ENCODE peak calls at places on chromosomes 5 and 9, in five cellular contexts. One of them, this sample, is unnamed.

GRCh38 chr5:154794525-154795234 is 39.5 kb downstream of the LARP1 start:
- DNase-seq in fibroblast of pulmonary artery: peak
- DNase-seq in astrocyte of the cerebellum: no peak
- DNase-seq in bronchial epithelial cell: no peak
- DNase-seq in AG04449: no peak
- DNase-seq in this sample: no peak

GRCh38 chr5:161064800-161065199 is 212.8 kb upstream of the ATP10B start:
- DNase-seq in astrocyte of the cerebellum: no peak
- DNase-seq in bronchial epithelial cell: no peak
- DNase-seq in AG04449: no peak
- DNase-seq in fibroblast of pulmonary artery: no peak
- DNase-seq in this sample: no peak

GRCh38 chr5:160423025-160423554 is 1.4 kb downstream of the PTTG1 start:
- DNase-seq in astrocyte of the cerebellum: no peak
- DNase-seq in bronchial epithelial cell: peak
- DNase-seq in AG04449: no peak
- DNase-seq in fibroblast of pulmonary artery: no peak
- DNase-seq in this sample: no peak

GRCh38 chr9:136747161-136748060 is 914 bp downstream of the LCN6 start:
- DNase-seq in bronchial epithelial cell: no peak
- DNase-seq in AG04449: no peak
- DNase-seq in fibroblast of pulmonary artery: no peak
- DNase-seq in astrocyte of the cerebellum: no peak
- DNase-seq in this sample: no peak

GRCh38 chr9:94086961-94087360 is 2.7 kb downstream of the PTPDC1 start:
- DNase-seq in astrocyte of the cerebellum: no peak
- DNase-seq in fibroblast of pulmonary artery: peak
- DNase-seq in AG04449: no peak
- DNase-seq in bronchial epithelial cell: no peak
- DNase-seq in this sample: no peak

GRCh38 chr5:144368556-144368955 is 197.9 kb downstream of the KCTD16 start:
- DNase-seq in bronchial epithelial cell: peak
- DNase-seq in astrocyte of the cerebellum: peak
- DNase-seq in fibroblast of pulmonary artery: peak
- DNase-seq in AG04449: no peak
- DNase-seq in this sample: peak

GRCh38 chr9:122444366-122444765 is 33.4 kb downstream of the OR1J1 start:
- DNase-seq in fibroblast of pulmonary artery: peak
- DNase-seq in astrocyte of the cerebellum: no peak
- DNase-seq in AG04449: no peak
- DNase-seq in bronchial epithelial cell: no peak
- DNase-seq in this sample: no peak

GRCh38 chr5:59322058-59322457 is 571.5 kb downstream of the PDE4D start:
- DNase-seq in AG04449: no peak
- DNase-seq in astrocyte of the cerebellum: no peak
- DNase-seq in fibroblast of pulmonary artery: no peak
- DNase-seq in bronchial epithelial cell: no peak
- DNase-seq in this sample: no peak

GRCh38 chr5:96595300-96596090 is 66.7 kb upstream of the CAST start:
- DNase-seq in AG04449: no peak
- DNase-seq in fibroblast of pulmonary artery: no peak
- DNase-seq in astrocyte of the cerebellum: no peak
- DNase-seq in bronchial epithelial cell: peak
- DNase-seq in this sample: no peak

GRCh38 chr5:2710910-2711309 is 40.6 kb downstream of the IRX2 start:
- DNase-seq in AG04449: no peak
- DNase-seq in fibroblast of pulmonary artery: peak
- DNase-seq in bronchial epithelial cell: peak
- DNase-seq in astrocyte of the cerebellum: no peak
- DNase-seq in this sample: no peak

GRCh38 chr9:137108608-137109249 is 5.8 kb downstream of the DPP7 start:
- DNase-seq in astrocyte of the cerebellum: no peak
- DNase-seq in AG04449: no peak
- DNase-seq in fibroblast of pulmonary artery: no peak
- DNase-seq in bronchial epithelial cell: no peak
- DNase-seq in this sample: no peak

GRCh38 chr9:19379697-19380046 is 364 bp downstream of the RPS6 start:
- DNase-seq in bronchial epithelial cell: no peak
- DNase-seq in fibroblast of pulmonary artery: peak
- DNase-seq in astrocyte of the cerebellum: peak
- DNase-seq in AG04449: no peak
- DNase-seq in this sample: no peak

GRCh38 chr5:88269222-88269771 is 652 bp upstream of the TMEM161B start:
- DNase-seq in AG04449: no peak
- DNase-seq in astrocyte of the cerebellum: no peak
- DNase-seq in bronchial epithelial cell: peak
- DNase-seq in fibroblast of pulmonary artery: peak
- DNase-seq in this sample: no peak

GRCh38 chr5:177472460-177473441 is 683 bp downstream of the DBN1 start:
- DNase-seq in bronchial epithelial cell: no peak
- DNase-seq in fibroblast of pulmonary artery: no peak
- DNase-seq in astrocyte of the cerebellum: no peak
- DNase-seq in AG04449: no peak
- DNase-seq in this sample: no peak

GRCh38 chr9:26043431-26043830 is 365.2 kb upstream of the TUSC1 start:
- DNase-seq in bronchial epithelial cell: no peak
- DNase-seq in fibroblast of pulmonary artery: no peak
- DNase-seq in astrocyte of the cerebellum: no peak
- DNase-seq in AG04449: no peak
- DNase-seq in this sample: no peak

GRCh38 chr5:7828269-7828668 is 22.7 kb downstream of the CFAP90 start:
- DNase-seq in fibroblast of pulmonary artery: no peak
- DNase-seq in astrocyte of the cerebellum: no peak
- DNase-seq in AG04449: no peak
- DNase-seq in bronchial epithelial cell: no peak
- DNase-seq in this sample: no peak

GRCh38 chr5:155943516-155944407 is 383.2 kb upstream of the SGCD start:
- DNase-seq in AG04449: no peak
- DNase-seq in astrocyte of the cerebellum: peak
- DNase-seq in bronchial epithelial cell: peak
- DNase-seq in fibroblast of pulmonary artery: peak
- DNase-seq in this sample: no peak

GRCh38 chr5:95731571-95732554 is 727 bp downstream of the RHOBTB3 start:
- DNase-seq in bronchial epithelial cell: peak
- DNase-seq in astrocyte of the cerebellum: no peak
- DNase-seq in fibroblast of pulmonary artery: peak
- DNase-seq in AG04449: no peak
- DNase-seq in this sample: no peak

GRCh38 chr9:136694163-136694864 is 7.1 kb upstream of the AGPAT2 start:
- DNase-seq in fibroblast of pulmonary artery: peak
- DNase-seq in AG04449: no peak
- DNase-seq in bronchial epithelial cell: no peak
- DNase-seq in astrocyte of the cerebellum: no peak
- DNase-seq in this sample: no peak

GRCh38 chr9:33661186-33661585 is 134.2 kb upstream of the PRSS3 start:
- DNase-seq in astrocyte of the cerebellum: no peak
- DNase-seq in fibroblast of pulmonary artery: no peak
- DNase-seq in bronchial epithelial cell: no peak
- DNase-seq in AG04449: no peak
- DNase-seq in this sample: no peak

GRCh38 chr9:117705386-117705785 is 1.2 kb downstream of the TLR4 start:
- DNase-seq in AG04449: no peak
- DNase-seq in bronchial epithelial cell: no peak
- DNase-seq in fibroblast of pulmonary artery: no peak
- DNase-seq in astrocyte of the cerebellum: no peak
- DNase-seq in this sample: no peak
- H3K4me3 ChIP-seq in AG04449: peak
- H3K4me3 ChIP-seq in bronchial epithelial cell: no peak
- H3K4me3 ChIP-seq in fibroblast of pulmonary artery: peak
- H3K4me3 ChIP-seq in astrocyte of the cerebellum: peak
- H3K4me3 ChIP-seq in this sample: no peak

DNA sequence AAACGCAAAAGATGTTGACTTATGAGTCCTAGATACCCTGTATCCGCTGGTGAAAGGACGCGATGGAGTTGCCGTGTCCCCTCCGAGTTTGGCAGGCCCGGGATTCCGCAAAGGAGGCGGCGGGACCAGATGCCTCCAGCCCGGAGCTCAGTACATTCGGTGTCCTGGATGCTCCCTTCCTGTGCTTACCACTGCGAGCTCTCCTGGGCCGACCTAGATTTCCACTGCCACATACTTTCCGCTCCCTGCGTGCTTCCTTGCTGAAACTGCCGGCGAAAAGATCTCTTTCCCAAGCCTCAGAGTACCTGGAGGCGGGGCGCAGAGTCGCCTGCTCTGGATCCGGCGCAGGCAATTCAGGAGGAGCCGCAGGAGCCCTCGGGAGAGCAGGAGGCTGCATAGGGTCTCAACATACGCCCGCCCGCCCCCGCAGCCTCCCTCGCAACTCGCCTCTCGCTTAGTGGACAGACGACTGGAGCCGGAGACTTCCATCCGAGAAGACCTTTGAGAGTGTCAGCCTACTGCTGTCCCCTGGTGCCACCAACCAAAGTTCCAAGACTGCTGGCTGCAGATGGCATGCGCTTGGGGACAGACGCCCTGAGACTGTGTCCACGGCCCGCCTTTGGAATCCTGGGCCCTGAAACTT is 39.8 kb downstream of the ANXA2R start:
- DNase-seq in AG04449: no peak
- DNase-seq in astrocyte of the cerebellum: no peak
- DNase-seq in fibroblast of pulmonary artery: peak
- DNase-seq in bronchial epithelial cell: no peak
- DNase-seq in this sample: no peak
- TF ChIP-seq CTCF in AG04449: no peak
- TF ChIP-seq CTCF in astrocyte of the cerebellum: no peak
- TF ChIP-seq CTCF in fibroblast of pulmonary artery: no peak
- TF ChIP-seq CTCF in bronchial epithelial cell: no peak
- TF ChIP-seq CTCF in this sample: no peak

GRCh38 chr9:126626117-126627022 is 12.6 kb downstream of the LMX1B start:
- DNase-seq in bronchial epithelial cell: no peak
- DNase-seq in astrocyte of the cerebellum: no peak
- DNase-seq in AG04449: no peak
- DNase-seq in fibroblast of pulmonary artery: no peak
- DNase-seq in this sample: no peak
- H3K4me3 ChIP-seq in bronchial epithelial cell: no peak
- H3K4me3 ChIP-seq in astrocyte of the cerebellum: no peak
- H3K4me3 ChIP-seq in AG04449: no peak
- H3K4me3 ChIP-seq in fibroblast of pulmonary artery: no peak
- H3K4me3 ChIP-seq in this sample: no peak

DNA sequence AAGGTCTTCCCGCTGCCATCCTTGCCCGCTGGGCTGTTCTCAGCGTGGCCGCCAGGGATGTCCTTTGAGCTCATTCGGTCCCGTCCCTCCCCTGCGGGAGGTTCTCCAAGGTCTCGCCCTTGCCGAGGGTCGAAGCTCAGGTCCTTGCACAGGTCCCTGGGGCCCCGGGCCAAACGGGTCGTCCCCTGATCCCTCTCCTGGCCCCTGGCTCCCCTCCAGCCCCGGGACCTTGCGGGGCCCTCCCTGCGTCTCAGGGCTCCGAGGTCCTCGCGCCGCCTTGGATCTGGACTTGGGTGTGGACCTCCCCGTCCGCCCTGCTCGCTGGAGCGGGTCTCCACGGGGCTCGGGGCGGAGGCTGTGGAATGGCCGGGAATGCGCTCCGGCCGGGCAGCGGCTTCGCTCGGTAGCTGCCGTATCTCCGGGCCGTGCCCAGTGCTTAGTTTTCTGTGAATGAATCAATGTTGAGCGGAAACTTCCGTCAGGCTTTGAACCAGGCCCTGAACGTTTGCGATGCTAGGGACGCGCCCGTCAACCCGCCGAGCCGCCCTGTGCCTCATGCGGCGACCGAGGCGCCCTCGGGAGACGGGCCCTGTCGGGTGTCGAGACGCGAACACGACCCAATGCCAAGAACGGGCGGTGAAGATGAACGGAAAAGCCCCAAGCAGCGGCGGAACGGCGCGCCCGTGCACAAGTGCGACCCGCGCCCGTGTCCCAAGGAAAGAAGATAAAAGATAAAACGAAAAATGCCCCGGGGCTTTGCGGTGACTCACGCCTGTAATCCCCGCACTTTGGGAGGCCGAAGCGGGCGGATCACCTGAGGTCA is 779 bp downstream of the RNU6ATAC start:
- DNase-seq in AG04449: no peak
- DNase-seq in astrocyte of the cerebellum: no peak
- DNase-seq in bronchial epithelial cell: peak
- DNase-seq in fibroblast of pulmonary artery: peak
- DNase-seq in this sample: no peak
- TF ChIP-seq CTCF in AG04449: peak
- TF ChIP-seq CTCF in astrocyte of the cerebellum: peak
- TF ChIP-seq CTCF in bronchial epithelial cell: peak
- TF ChIP-seq CTCF in fibroblast of pulmonary artery: peak
- TF ChIP-seq CTCF in this sample: peak

DNA sequence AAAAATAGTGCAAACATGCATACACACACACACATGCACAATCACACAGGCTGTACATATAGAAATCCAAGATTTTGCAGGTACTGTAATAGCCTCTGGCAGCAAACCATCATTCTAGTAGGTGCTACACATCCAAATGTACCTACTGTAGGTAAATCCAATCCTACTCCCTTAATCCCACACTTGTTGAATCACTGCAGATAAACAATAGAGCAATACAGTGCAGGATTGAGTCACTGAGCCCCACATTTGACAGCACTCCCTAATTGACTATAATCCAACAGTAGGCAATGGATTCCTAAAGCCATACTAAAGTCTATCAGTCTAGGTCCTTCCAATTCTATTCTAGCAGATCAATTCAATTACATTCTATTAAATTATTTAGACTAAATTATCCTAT is 1640.5 kb upstream of the CDH9 start:
- DNase-seq in AG04449: no peak
- DNase-seq in bronchial epithelial cell: peak
- DNase-seq in astrocyte of the cerebellum: no peak
- DNase-seq in fibroblast of pulmonary artery: no peak
- DNase-seq in this sample: no peak
- H3K4me3 ChIP-seq in AG04449: no peak
- H3K4me3 ChIP-seq in bronchial epithelial cell: no peak
- H3K4me3 ChIP-seq in astrocyte of the cerebellum: no peak
- H3K4me3 ChIP-seq in fibroblast of pulmonary artery: no peak
- H3K4me3 ChIP-seq in this sample: no peak

DNA sequence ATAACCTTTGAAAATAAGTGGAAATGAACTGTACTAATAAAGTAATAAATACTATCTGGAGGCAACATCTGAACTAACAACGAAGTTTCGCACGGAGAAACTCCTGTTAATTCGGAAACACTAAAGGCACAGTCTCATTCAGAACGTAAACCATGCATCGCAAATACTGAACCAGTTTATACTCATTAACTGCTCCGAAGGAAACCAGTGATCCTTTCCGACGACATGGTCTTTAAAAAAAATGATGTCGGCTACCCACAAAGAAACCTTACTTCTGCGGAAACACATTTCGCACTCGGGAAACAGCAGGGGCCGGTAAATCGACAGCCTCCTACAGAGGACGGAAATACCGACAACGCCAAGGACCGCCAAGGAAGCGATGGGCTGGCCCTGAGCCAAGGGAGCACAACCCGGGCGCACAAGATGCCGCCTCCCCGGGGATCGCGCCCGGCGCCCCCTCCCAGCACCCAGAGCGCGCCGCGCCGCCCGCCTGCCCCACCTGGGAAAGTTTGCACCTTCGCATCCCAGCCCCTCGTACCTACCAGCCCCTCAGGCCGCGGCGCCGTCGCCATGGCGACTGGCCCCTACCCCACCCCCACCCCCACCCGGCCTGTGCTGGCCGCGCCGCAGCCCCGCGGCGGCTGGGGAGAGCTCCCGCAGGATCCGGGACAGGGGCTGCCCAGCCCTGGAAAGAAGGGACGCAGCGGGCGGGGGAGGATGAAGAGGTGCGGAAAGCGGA is 732 bp downstream of the PRKAA1 start:
- DNase-seq in astrocyte of the cerebellum: peak
- DNase-seq in bronchial epithelial cell: peak
- DNase-seq in fibroblast of pulmonary artery: peak
- DNase-seq in AG04449: no peak
- DNase-seq in this sample: no peak
- TF ChIP-seq CTCF in astrocyte of the cerebellum: no peak
- TF ChIP-seq CTCF in bronchial epithelial cell: no peak
- TF ChIP-seq CTCF in fibroblast of pulmonary artery: no peak
- TF ChIP-seq CTCF in AG04449: no peak
- TF ChIP-seq CTCF in this sample: no peak

GRCh38 chr5:89301572-89302025 is 418.6 kb upstream of the MEF2C start:
- DNase-seq in AG04449: no peak
- DNase-seq in fibroblast of pulmonary artery: no peak
- DNase-seq in bronchial epithelial cell: no peak
- DNase-seq in astrocyte of the cerebellum: no peak
- DNase-seq in this sample: no peak
- H3K4me3 ChIP-seq in AG04449: no peak
- H3K4me3 ChIP-seq in fibroblast of pulmonary artery: no peak
- H3K4me3 ChIP-seq in bronchial epithelial cell: no peak
- H3K4me3 ChIP-seq in astrocyte of the cerebellum: no peak
- H3K4me3 ChIP-seq in this sample: no peak

This sample was measured in epithelial cell of proximal tubule.